ENCODE peak calls at places on chromosome 14, in eight cellular contexts. G is stimulated activated CD4-positive, alpha-beta T cell treated with anti-CD3 and anti-CD28 coated beads, Interleukin-4, amount 100 ng/mL, for 24 hours; H is neuronal stem cell; M is HEK293T; U is fibroblast of pulmonary artery; Z is activated naive CD4-positive, alpha-beta T cell treated with anti-CD3 and anti-CD28 coated beads, Interleukin-2, amount 10 ng/mL, durations not matched to agents 7 days and 5 days; I is HTR-8/SVneo; S is psoas muscle. Y is an unnamed sample.

GRCh38 chr14:89915114-89915878 is 39.2 kb downstream of the EFCAB11 start:
- DNase-seq in S (no peak), Z (peak; percentile 71), G (peak; percentile 68), I (no peak), U (peak; percentile 85), H (peak; percentile 66), M (peak; percentile 53), Y (peak; percentile 86)

GRCh38 chr14:61542848-61543790 is 152.2 kb upstream of the HIF1A start:
- DNase-seq in I (no peak), U (peak; percentile 66), Z (no peak), M (no peak), G (no peak), H (no peak), S (no peak), Y (no peak)

GRCh38 chr14:96081767-96082400 is 42.7 kb downstream of the C14orf132 start:
- DNase-seq in U (no peak), I (no peak), Z (no peak), H (no peak), M (no peak), S (peak; percentile 8), G (no peak), Y (no peak)

GRCh38 chr14:64704145-64704742 is at the start of gene PLEKHG3:
- DNase-seq in U (peak; percentile 72), I (peak; percentile 96), G (peak; percentile 24), H (peak; percentile 76), Z (peak; percentile 53), M (peak; percentile 80), S (peak; percentile 82), Y (peak; percentile 82)

GRCh38 chr14:80264698-80265097 is 53.4 kb upstream of the DIO2 start:
- DNase-seq in Z (no peak), U (no peak), H (no peak), S (no peak), G (no peak), M (no peak), I (no peak), Y (no peak)

GRCh38 chr14:37482428-37482827 is 112.6 kb downstream of the FOXA1 start:
- DNase-seq in G (no peak), M (no peak), Z (no peak), S (no peak), U (no peak), H (no peak), I (no peak), Y (no peak)

GRCh38 chr14:104237651-104238423 is 99.5 kb downstream of the KIF26A start:
- DNase-seq in I (no peak), Z (peak; percentile 8), S (no peak), G (peak; percentile 1), M (no peak), U (no peak), H (no peak), Y (no peak)

GRCh38 chr14:88252536-88252935 is 70.5 kb downstream of the KCNK10 start:
- DNase-seq in Z (no peak), S (no peak), M (no peak), U (no peak), G (no peak), I (no peak), H (no peak), Y (peak; percentile 20)

GRCh38 chr14:77301103-77301502 is 19.6 kb downstream of the POMT2 start:
- DNase-seq in H (peak; percentile 66), U (peak; percentile 90), S (peak; percentile 92), I (peak; percentile 81), M (peak; percentile 77), Z (peak; percentile 78), G (peak; percentile 63), Y (peak; percentile 88)

GRCh38 chr14:23154876-23155587 is 28.4 kb downstream of the SLC7A8 start:
- DNase-seq in H (no peak), G (no peak), S (peak; percentile 92), Z (peak; percentile 30), U (peak; percentile 97), M (no peak), I (no peak), Y (peak; percentile 33)

GRCh38 chr14:92493024-92493423 is 20.6 kb upstream of the RIN3 start:
- DNase-seq in G (no peak), M (no peak), I (no peak), U (no peak), Z (no peak), S (no peak), H (no peak), Y (no peak)

GRCh38 chr14:62304172-62304571 is 542.0 kb downstream of the SNAPC1 start:
- DNase-seq in U (no peak), M (no peak), H (no peak), I (no peak), S (no peak), Z (no peak), G (no peak), Y (no peak)

GRCh38 chr14:27049611-27050172 is 451.9 kb upstream of the NOVA1 start:
- DNase-seq in M (no peak), H (no peak), G (no peak), Z (no peak), U (no peak), S (no peak), I (no peak), Y (no peak)

GRCh38 chr14:92538412-92539017 is 24.9 kb downstream of the RIN3 start:
- DNase-seq in H (no peak), U (no peak), I (no peak), S (no peak), G (no peak), Z (no peak), M (no peak), Y (no peak)

GRCh38 chr14:101337053-101337452 is 224.2 kb upstream of the DIO3 start:
- DNase-seq in U (no peak), M (no peak), G (no peak), S (no peak), H (no peak), I (no peak), Z (no peak), Y (no peak)

GRCh38 chr14:38210168-38210567 is 2.5 kb downstream of the SSTR1 start:
- DNase-seq in G (no peak), I (no peak), H (peak; percentile 3), S (peak; percentile 50), M (no peak), U (peak; percentile 61), Z (no peak), Y (peak; percentile 71)

GRCh38 chr14:59819446-59820088 is 51.0 kb downstream of the RTN1 start:
- DNase-seq in U (no peak), Z (no peak), S (peak; percentile 50), H (no peak), I (no peak), G (no peak), M (no peak), Y (no peak)

GRCh38 chr14:96625436-96625945 is 123.3 kb downstream of the PAPOLA start:
- DNase-seq in G (no peak), S (peak; percentile 12), Z (peak; percentile 13), U (no peak), H (no peak), M (no peak), I (no peak), Y (no peak)

GRCh38 chr14:89293349-89293916 is 123.6 kb downstream of the FOXN3 start:
- DNase-seq in G (no peak), Z (no peak), S (no peak), H (no peak), I (no peak), U (no peak), M (no peak), Y (no peak)

GRCh38 chr14:33740531-33740930 is 210.3 kb downstream of the EGLN3 start:
- DNase-seq in I (no peak), G (no peak), H (no peak), U (no peak), Z (no peak), M (no peak), S (no peak), Y (peak; percentile 51)

GRCh38 chr14:28762290-28762948 is 4.2 kb upstream of the FOXG1 start:
- DNase-seq in S (no peak), M (no peak), H (no peak), Z (no peak), G (no peak), U (no peak), I (no peak), Y (no peak)

GRCh38 chr14:22314183-22314820 is 274.7 kb downstream of the DAD1 start:
- DNase-seq in U (peak; percentile 63), I (peak; percentile 45), Z (no peak), H (peak; percentile 62), G (no peak), M (peak; percentile 61), S (no peak), Y (peak; percentile 88)

GRCh38 chr14:85856430-85856829 is 326.5 kb downstream of the FLRT2 start:
- DNase-seq in U (no peak), Z (no peak), S (no peak), I (no peak), M (no peak), G (no peak), H (no peak), Y (no peak)

GRCh38 chr14:93160353-93160801 is 24.3 kb downstream of the MOAP1 start:
- DNase-seq in I (peak; percentile 36), M (peak; percentile 52), S (no peak), Z (no peak), H (no peak), U (peak; percentile 28), G (no peak), Y (peak; percentile 64)

GRCh38 chr14:50139192-50139591 is 22.8 kb upstream of the VCPKMT start:
- DNase-seq in H (no peak), I (no peak), U (peak; percentile 6), G (no peak), M (no peak), Z (no peak), S (no peak), Y (no peak)

GRCh38 chr14:45249847-45250575 is 3.0 kb downstream of the MIS18BP1 start:
- DNase-seq in U (peak; percentile 86), H (no peak), I (peak; percentile 17), M (no peak), G (no peak), S (no peak), Z (no peak), Y (peak; percentile 33)

GRCh38 chr14:74836251-74836957 is 39.5 kb downstream of the PROX2 start:
- DNase-seq in U (no peak), I (no peak), M (no peak), S (no peak), G (no peak), H (no peak), Z (no peak), Y (no peak)

GRCh38 chr14:71319646-71320045 is 412.4 kb downstream of the PCNX1 start:
- DNase-seq in M (peak; percentile 39), Z (no peak), U (peak; percentile 48), I (peak; percentile 48), G (no peak), S (no peak), H (no peak), Y (peak; percentile 36)

GRCh38 chr14:105527381-105528196 is 1.2 kb downstream of the TMEM121 start:
- DNase-seq in Z (no peak), M (no peak), S (no peak), I (no peak), U (no peak), H (no peak), G (no peak), Y (no peak)